ENCODE peak calls at places on chromosomes 7 and 10, in five cellular contexts. X is left ventricle myocardium inferior, H is IMR-90, T is cardiac muscle cell, D is cardiac fibroblast. Q is an unnamed sample.

GRCh38 chr7:99001482-99002145 is 123.3 kb downstream of the TRRAP start:
- DNase-seq in X (no peak), H (no peak), T (no peak), D (no peak), Q (no peak)

GRCh38 chr10:26890956-26891355 is 30.2 kb upstream of the ABI1 start:
- DNase-seq in X (no peak), H (peak), T (peak), D (peak), Q (peak)

GRCh38 chr7:113487925-113488731 is 369.8 kb upstream of the SMIM30 start:
- DNase-seq in X (no peak), H (no peak), T (no peak), D (no peak), Q (no peak)

GRCh38 chr10:37948210-37948609 is 28.2 kb downstream of the ZNF25 start:
- DNase-seq in X (no peak), H (no peak), T (no peak), D (no peak), Q (no peak)

GRCh38 chr10:19719320-19719719 is 96.9 kb upstream of the PLXDC2 start:
- DNase-seq in X (no peak), H (peak), T (no peak), D (peak), Q (no peak)

GRCh38 chr7:54858008-54858692 is 99.1 kb upstream of the SEC61G start:
- DNase-seq in X (no peak), H (no peak), T (no peak), D (no peak), Q (peak)

GRCh38 chr7:142385528-142386340 is 127.9 kb upstream of the PRSS58 start:
- DNase-seq in X (no peak), H (peak), T (peak), D (peak), Q (peak)

GRCh38 chr10:130074639-130075038 is 36.0 kb downstream of the C10orf143 start:
- DNase-seq in X (no peak), H (no peak), T (no peak), D (no peak), Q (no peak)

GRCh38 chr10:57964371-57964770 is 303.3 kb downstream of the IPMK start:
- DNase-seq in X (peak), H (peak), T (no peak), D (peak), Q (peak)

GRCh38 chr7:154178890-154179289 is 126.7 kb downstream of the DPP6 start:
- DNase-seq in X (no peak), H (no peak), T (no peak), D (no peak), Q (no peak)

GRCh38 chr7:90119178-90119971 is 34.9 kb upstream of the STEAP1 start:
- DNase-seq in X (peak), H (peak), T (peak), D (peak), Q (no peak)

GRCh38 chr7:84384417-84384816 is 189.8 kb upstream of the SEMA3A start:
- DNase-seq in X (no peak), H (peak), T (no peak), D (no peak), Q (no peak)

GRCh38 chr7:47180268-47180826 is 401.6 kb downstream of the TNS3 start:
- DNase-seq in X (peak), H (peak), T (peak), D (peak), Q (peak)

GRCh38 chr10:59793924-59794323 is 40.7 kb upstream of the MRLN start:
- DNase-seq in X (no peak), H (no peak), T (no peak), D (peak), Q (peak)

GRCh38 chr7:130960208-130960988 is 226.4 kb upstream of the KLF14 start:
- DNase-seq in X (no peak), H (peak), T (no peak), D (peak), Q (peak)

GRCh38 chr10:14093735-14094484 is 236.8 kb downstream of the FRMD4A start:
- DNase-seq in X (no peak), H (peak), T (peak), D (peak), Q (peak)

GRCh38 chr10:480928-481551 is 208.4 kb downstream of the DIP2C start:
- DNase-seq in X (no peak), H (peak), T (peak), D (peak), Q (no peak)

GRCh38 chr10:24685958-24686540 is 37.6 kb downstream of the ARHGAP21 start:
- DNase-seq in X (no peak), H (peak), T (no peak), D (peak), Q (peak)

GRCh38 chr10:58662314-58662713 is 149.6 kb downstream of the BICC1 start:
- DNase-seq in X (no peak), H (peak), T (no peak), D (peak), Q (peak)

GRCh38 chr7:102426268-102427031 is 6.9 kb upstream of the ORAI2 start:
- DNase-seq in X (no peak), H (no peak), T (no peak), D (no peak), Q (no peak)

GRCh38 chr10:133004991-133005390 is 62.6 kb upstream of the CFAP46 start:
- DNase-seq in X (no peak), H (no peak), T (no peak), D (no peak), Q (no peak)

GRCh38 chr10:48509974-48510692 is 94.7 kb downstream of the ARHGAP22 start:
- DNase-seq in X (no peak), H (no peak), T (peak), D (peak), Q (peak)
- TF ChIP-seq CTCF in X (peak), H (peak), T (peak), D (peak), Q (no peak)

GRCh38 chr10:123143162-123143824 is 4.6 kb upstream of the HMX2 start:
- DNase-seq in X (no peak), H (no peak), T (no peak), D (no peak), Q (no peak)

GRCh38 chr10:123146013-123146891 is 1.7 kb upstream of the HMX2 start:
- DNase-seq in X (no peak), H (no peak), T (no peak), D (no peak), Q (no peak)

GRCh38 chr10:123143825-123144168 is 4.1 kb upstream of the HMX2 start:
- DNase-seq in X (no peak), H (no peak), T (no peak), D (no peak), Q (no peak)

GRCh38 chr10:123145542-123146012 is 2.4 kb upstream of the HMX2 start:
- DNase-seq in X (no peak), H (no peak), T (no peak), D (no peak), Q (no peak)

GRCh38 chr10:123144697-123145541 is 3.0 kb upstream of the HMX2 start:
- DNase-seq in X (no peak), H (no peak), T (no peak), D (no peak), Q (no peak)
- TF ChIP-seq CTCF in X (no peak), H (no peak), T (peak), D (no peak), Q (no peak)

DNA sequence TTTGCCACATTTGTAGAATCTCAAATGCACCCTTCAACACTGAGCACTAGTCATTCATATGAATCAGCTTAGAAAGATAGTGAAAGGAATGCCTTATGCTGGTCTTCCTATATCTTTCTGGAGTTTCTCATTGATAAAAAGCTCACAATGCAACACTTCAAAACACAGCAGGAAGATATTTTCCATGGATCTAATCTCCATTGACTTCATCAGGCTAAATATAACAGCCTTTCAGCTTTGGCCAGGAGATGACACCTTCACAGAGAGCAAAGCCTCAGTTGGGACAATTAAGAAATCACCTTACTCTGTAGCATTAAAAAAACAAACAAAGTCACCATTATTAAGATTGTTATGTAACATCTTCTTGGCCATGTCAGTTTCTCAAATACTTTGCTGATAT is 6.7 kb downstream of the NRP1 start:
- DNase-seq in X (no peak), H (peak), T (peak), D (no peak), Q (peak)
- TF ChIP-seq CTCF in X (peak), H (peak), T (peak), D (peak), Q (peak)

DNA sequence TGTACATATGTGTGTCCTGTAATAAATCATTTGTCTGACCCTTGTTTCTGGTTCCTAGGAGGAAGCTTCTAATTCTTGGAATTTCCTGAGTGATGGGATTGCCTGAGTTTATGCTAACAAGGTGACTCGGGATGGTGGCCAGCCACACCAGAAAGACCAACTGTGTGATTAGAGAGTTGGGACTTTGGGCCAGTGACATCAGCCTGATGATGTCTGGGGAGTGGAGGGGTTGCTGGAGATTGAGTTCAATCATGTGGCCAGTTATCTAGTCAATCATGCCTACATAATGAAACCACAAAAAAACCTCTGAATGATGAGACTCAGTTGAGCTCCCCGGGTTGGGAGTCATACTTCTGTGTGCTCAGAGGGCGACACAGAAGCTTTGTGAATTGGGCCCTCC is 23.5 kb upstream of the CARD11 start:
- DNase-seq in X (no peak), H (no peak), T (no peak), D (no peak), Q (no peak)
- TF ChIP-seq CTCF in X (no peak), H (no peak), T (no peak), D (no peak), Q (no peak)

DNA sequence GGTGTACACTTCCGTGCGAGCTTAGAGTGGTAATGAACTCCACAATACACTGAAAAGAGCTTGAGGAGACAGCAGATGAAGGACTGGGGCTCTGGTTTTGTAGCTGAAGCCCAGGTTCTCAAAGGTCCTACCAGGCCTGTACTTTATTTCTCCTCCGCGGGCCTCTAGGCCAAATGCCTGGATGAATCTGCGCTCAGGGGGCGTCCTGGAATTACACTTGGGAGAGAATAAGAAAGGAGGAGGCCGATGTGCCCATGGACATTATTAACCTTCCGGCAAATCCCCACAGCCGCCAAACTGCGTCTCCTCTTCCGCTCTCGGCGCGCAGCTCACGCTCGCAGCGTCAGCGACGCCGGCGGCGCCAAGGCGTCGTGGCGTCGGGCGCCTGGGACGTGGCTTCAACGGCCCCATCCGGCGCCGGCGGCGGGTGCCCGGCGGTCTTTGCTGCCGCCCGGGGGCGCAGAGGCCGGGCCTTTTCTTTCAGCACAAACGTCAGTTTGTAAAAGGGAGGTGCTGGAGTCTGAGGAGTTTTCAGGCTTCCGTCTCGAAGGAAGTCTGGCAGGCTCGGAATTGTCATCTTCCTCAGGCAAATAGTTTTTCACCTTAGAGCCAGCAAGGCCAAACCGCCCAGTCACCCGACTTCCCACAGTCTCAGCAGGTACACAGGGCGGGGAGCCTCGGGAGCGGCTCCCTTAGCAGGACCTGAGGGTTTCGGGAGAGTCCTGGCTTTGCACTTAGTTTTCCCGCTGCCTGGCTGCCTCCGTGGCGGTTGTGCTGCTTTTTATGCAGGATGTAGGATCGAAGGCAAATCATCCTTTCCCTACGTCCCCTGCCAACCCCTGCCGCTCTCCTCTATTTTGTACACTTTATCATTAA is at the start of gene CCDC7:
- DNase-seq in X (peak), H (peak), T (peak), D (peak), Q (peak)
- TF ChIP-seq CTCF in X (peak), H (peak), T (peak), D (peak), Q (peak)

GRCh38 chr7:78601728-78602127 is 803.2 kb downstream of the PHTF2 start:
- DNase-seq in X (no peak), H (peak), T (no peak), D (no peak), Q (no peak)

GRCh38 chr7:78605131-78605530 is 806.6 kb downstream of the PHTF2 start:
- DNase-seq in X (no peak), H (peak), T (no peak), D (no peak), Q (no peak)

GRCh38 chr7:78609281-78609680 is 810.7 kb downstream of the PHTF2 start:
- DNase-seq in X (no peak), H (no peak), T (no peak), D (no peak), Q (no peak)

DNA sequence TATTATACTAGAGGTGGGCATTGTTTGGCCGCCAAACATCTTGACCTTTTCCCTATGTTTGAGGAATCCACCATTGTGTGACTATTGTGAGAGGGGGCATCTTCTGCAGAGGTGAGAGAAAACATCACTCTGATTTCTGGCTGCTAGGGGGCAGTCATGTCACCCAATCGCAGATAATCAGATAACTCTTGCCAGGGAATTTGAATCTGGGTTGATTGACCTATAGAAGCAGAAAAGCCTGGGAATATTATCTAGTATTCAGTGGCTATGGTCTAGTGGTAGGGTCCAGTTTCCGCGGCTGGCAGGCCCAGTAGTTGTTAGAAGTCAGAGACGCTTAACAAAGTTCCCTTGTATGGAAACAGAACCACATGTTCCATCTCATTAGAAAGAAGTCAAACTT is 808.5 kb downstream of the PHTF2 start:
- DNase-seq in X (no peak), H (no peak), T (no peak), D (no peak), Q (peak)
- TF ChIP-seq CTCF in X (no peak), H (no peak), T (no peak), D (peak), Q (peak)

GRCh38 chr7:17158261-17158660 is 140.2 kb upstream of the AHR start:
- DNase-seq in X (no peak), H (no peak), T (no peak), D (no peak), Q (peak)
- TF ChIP-seq CTCF in X (no peak), H (no peak), T (no peak), D (no peak), Q (no peak)

GRCh38 chr7:103687981-103688380 is 242.0 kb upstream of the SLC26A5 start:
- DNase-seq in X (no peak), H (no peak), T (no peak), D (no peak), Q (no peak)

GRCh38 chr7:103689262-103689661 is 243.3 kb upstream of the SLC26A5 start:
- DNase-seq in X (no peak), H (peak), T (no peak), D (no peak), Q (no peak)

GRCh38 chr7:103683348-103683747 is 237.3 kb upstream of the SLC26A5 start:
- DNase-seq in X (no peak), H (no peak), T (no peak), D (no peak), Q (no peak)

GRCh38 chr7:103687272-103687671 is 241.3 kb upstream of the SLC26A5 start:
- DNase-seq in X (no peak), H (no peak), T (no peak), D (no peak), Q (no peak)

GRCh38 chr7:103685646-103686418 is 239.8 kb upstream of the SLC26A5 start:
- DNase-seq in X (no peak), H (no peak), T (no peak), D (no peak), Q (no peak)
- TF ChIP-seq CTCF in X (no peak), H (no peak), T (no peak), D (no peak), Q (no peak)

GRCh38 chr10:15793664-15794063 is 66.6 kb downstream of the MINDY3 start:
- DNase-seq in X (no peak), H (no peak), T (no peak), D (no peak), Q (no peak)
- TF ChIP-seq CTCF in X (no peak), H (no peak), T (no peak), D (no peak), Q (no peak)

GRCh38 chr7:73328696-73329095 is 735 bp downstream of the FKBP6 start:
- DNase-seq in X (no peak), H (no peak), T (no peak), D (no peak), Q (no peak)

GRCh38 chr7:73329861-73330581 is 2.1 kb downstream of the FKBP6 start:
- DNase-seq in X (no peak), H (peak), T (no peak), D (peak), Q (no peak)

GRCh38 chr7:73332447-73332846 is 4.5 kb downstream of the FKBP6 start:
- DNase-seq in X (no peak), H (no peak), T (no peak), D (no peak), Q (no peak)

GRCh38 chr7:73330772-73331171 is 2.8 kb downstream of the FKBP6 start:
- DNase-seq in X (no peak), H (no peak), T (no peak), D (no peak), Q (no peak)
- TF ChIP-seq CTCF in X (no peak), H (no peak), T (no peak), D (no peak), Q (no peak)

Q was measured in MCF 10A.